ENCODE peak calls at places on chromosomes 16 and 17, in five cellular contexts. N is HT-29, Q is RPMI8226, P is Right ventricle myocardium superior, D is AG09319. U is an unnamed sample.

GRCh38 chr16:56625140-56625942 is at the start of gene MT1E:
- DNase-seq in N (peak; percentile 92), Q (peak; percentile 76), P (peak; percentile 92), D (no peak), U (peak; percentile 63)

GRCh38 chr17:4607773-4608187 is 23.5 kb downstream of the SMTNL2 start:
- DNase-seq in N (no peak), Q (peak; percentile 87), P (peak; percentile 84), D (no peak), U (no peak)

GRCh38 chr17:33012522-33013033 is 20.9 kb downstream of the SPACA3 start:
- DNase-seq in N (no peak), Q (no peak), P (no peak), D (peak; percentile 59), U (no peak)

GRCh38 chr16:30142672-30143346 is 19.8 kb upstream of the MAPK3 start:
- DNase-seq in N (peak; percentile 45), Q (peak; percentile 55), P (no peak), D (no peak), U (peak; percentile 61)

GRCh38 chr17:81427446-81428120 is 32.3 kb downstream of the BAHCC1 start:
- DNase-seq in N (peak; percentile 48), Q (no peak), P (peak; percentile 80), D (no peak), U (no peak)

GRCh38 chr17:42321555-42321954 is 33.3 kb downstream of the STAT5A start:
- DNase-seq in N (no peak), Q (no peak), P (no peak), D (no peak), U (no peak)

GRCh38 chr17:49972486-49973270 is 3.7 kb downstream of the DLX4 start:
- DNase-seq in N (no peak), Q (peak; percentile 53), P (no peak), D (no peak), U (no peak)

GRCh38 chr16:28182183-28182582 is 29.6 kb downstream of the XPO6 start:
- DNase-seq in N (no peak), Q (no peak), P (no peak), D (no peak), U (no peak)

GRCh38 chr17:46915596-46915995 is 7.4 kb upstream of the GOSR2 start:
- DNase-seq in N (no peak), Q (no peak), P (no peak), D (no peak), U (no peak)

GRCh38 chr17:835263-835662 is 53.1 kb downstream of the MRM3 start:
- DNase-seq in N (no peak), Q (no peak), P (no peak), D (peak; percentile 97), U (peak; percentile 47)

GRCh38 chr16:17460890-17461289 is 9.9 kb downstream of the XYLT1 start:
- DNase-seq in N (no peak), Q (no peak), P (no peak), D (no peak), U (no peak)

GRCh38 chr16:84742561-84743200 is 42.9 kb downstream of the USP10 start:
- DNase-seq in N (no peak), Q (no peak), P (no peak), D (no peak), U (no peak)

GRCh38 chr17:78974635-78975591 is 4.8 kb downstream of the LGALS3BP start:
- DNase-seq in N (peak; percentile 40), Q (peak; percentile 29), P (peak; percentile 81), D (peak; percentile 74), U (no peak)

GRCh38 chr17:65531508-65532431 is 29.7 kb downstream of the AXIN2 start:
- DNase-seq in N (no peak), Q (peak; percentile 51), P (peak; percentile 74), D (peak; percentile 59), U (no peak)

GRCh38 chr17:17570207-17570797 is 21.2 kb downstream of the PEMT start:
- DNase-seq in N (peak; percentile 60), Q (peak; percentile 13), P (peak; percentile 64), D (no peak), U (peak; percentile 55)

GRCh38 chr17:65081439-65081838 is 24.9 kb upstream of the GNA13 start:
- DNase-seq in N (no peak), Q (no peak), P (no peak), D (no peak), U (no peak)

GRCh38 chr16:4270595-4270994 is 2.2 kb downstream of the TFAP4 start:
- DNase-seq in N (no peak), Q (peak; percentile 18), P (no peak), D (no peak), U (no peak)

U was measured in HepG2.